ENCODE peak calls at places on chromosome 10, in four cellular contexts. W, L, I and H are unnamed samples.

GRCh38 chr10:5589071-5589962 is 64.6 kb downstream of the CALML3 start:
- DNase-seq in L (no peak), I (no peak), W (no peak), H (no peak)

GRCh38 chr10:113754768-113755167 is 3.3 kb downstream of the PLEKHS1 start:
- DNase-seq in I (no peak), L (no peak), W (peak; percentile 34), H (no peak)

GRCh38 chr10:77333610-77334340 is 303.8 kb downstream of the KCNMA1 start:
- DNase-seq in W (no peak), L (no peak), I (no peak), H (no peak)

GRCh38 chr10:88582806-88583583 is at the start of gene RNLS:
- DNase-seq in I (peak; percentile 80), W (peak; percentile 69), L (peak; percentile 72), H (peak; percentile 85)

GRCh38 chr10:120943542-120943941 is 92.4 kb downstream of the WDR11 start:
- DNase-seq in L (no peak), I (no peak), W (peak; percentile 16), H (no peak)

GRCh38 chr10:118259288-118259906 is 82.7 kb downstream of the FAM204A start:
- DNase-seq in W (peak; percentile 90), L (no peak), I (no peak), H (no peak)

GRCh38 chr10:43304687-43305333 is 37.9 kb upstream of the RASGEF1A start:
- DNase-seq in L (peak; percentile 84), I (peak; percentile 75), W (peak; percentile 72), H (no peak)

GRCh38 chr10:96118604-96119450 is 11.3 kb upstream of the ZNF518A start:
- DNase-seq in W (no peak), I (no peak), L (no peak), H (no peak)

GRCh38 chr10:86733260-86733671 is 23.2 kb upstream of the BMPR1A start:
- DNase-seq in W (no peak), L (peak; percentile 60), I (no peak), H (no peak)

GRCh38 chr10:116658152-116658551 is 37.4 kb downstream of the PNLIPRP2 start:
- DNase-seq in W (no peak), L (no peak), I (no peak), H (no peak)

GRCh38 chr10:126904807-126905686 is at the start of gene DOCK1:
- DNase-seq in I (peak; percentile 73), L (no peak), W (peak; percentile 86), H (no peak)

GRCh38 chr10:130429809-130430208 is 293.6 kb downstream of the GLRX3 start:
- DNase-seq in L (peak; percentile 11), I (no peak), W (no peak), H (peak; percentile 37)
- H3K9me3 ChIP-seq in L (no peaks in the 10 kb centered on the region), I (no peaks in the 10 kb centered on the region), W (no peaks in the 10 kb centered on the region), H (no peaks in the 10 kb centered on the region)

GRCh38 chr10:108982141-108982540 is 941.2 kb downstream of the XPNPEP1 start:
- DNase-seq in I (no peak), W (no peak), L (no peak), H (no peak)
- H3K9me3 ChIP-seq in I (no peaks in the 10 kb centered on the region), W (no peaks in the 10 kb centered on the region), L (no peaks in the 10 kb centered on the region), H (no peaks in the 10 kb centered on the region)

GRCh38 chr10:106506509-106507265 is 657.8 kb downstream of the SORCS1 start:
- DNase-seq in L (no peak), I (no peak), W (no peak), H (no peak)
- H3K9me3 ChIP-seq in L (no peaks in the 10 kb centered on the region), I (no peaks in the 10 kb centered on the region), W (no peaks in the 10 kb centered on the region), H (no peaks in the 10 kb centered on the region)

GRCh38 chr10:128627811-128628210 is 501.6 kb upstream of the MKI67 start:
- DNase-seq in I (no peak), L (no peak), W (no peak), H (no peak)
- H3K9me3 ChIP-seq in I (no peaks in the 10 kb centered on the region), L (no peaks in the 10 kb centered on the region), W (no peaks in the 10 kb centered on the region), H (no peaks in the 10 kb centered on the region)

DNA sequence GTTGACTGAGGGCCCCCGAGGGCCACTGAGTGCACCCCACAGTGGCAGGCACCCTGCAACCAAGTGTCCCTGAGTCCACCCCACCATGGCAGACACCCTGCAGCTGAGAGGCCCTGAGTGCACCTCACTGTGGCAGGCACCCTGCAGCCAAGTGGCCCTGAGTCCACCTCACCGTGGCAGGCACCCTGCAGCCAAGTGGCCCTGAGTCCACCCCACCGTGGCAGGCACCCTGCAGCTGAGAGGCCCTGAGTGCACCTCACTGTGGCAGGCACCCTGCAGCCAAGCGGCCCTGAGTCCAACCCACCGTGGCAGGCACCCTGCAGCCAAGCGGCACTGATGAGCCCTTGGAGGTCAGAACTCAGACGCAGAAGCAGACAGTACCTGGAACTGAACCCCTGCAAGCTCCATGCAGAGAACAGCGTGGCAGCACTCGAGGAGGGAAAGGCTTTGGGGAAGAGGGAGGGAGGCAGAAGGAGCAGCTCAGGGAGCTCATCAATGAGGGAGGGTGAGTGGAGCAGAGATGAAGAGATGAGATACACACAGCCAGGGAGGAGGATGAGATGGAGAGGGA is 156.5 kb downstream of the WDR37 start:
- DNase-seq in I (no peak), W (no peak), L (peak; percentile 51), H (no peak)
- H3K9me3 ChIP-seq in I (no peaks in the 10 kb centered on the region), W (no peaks in the 10 kb centered on the region), L (no peaks in the 10 kb centered on the region), H (no peaks in the 10 kb centered on the region)

GRCh38 chr10:63003816-63004453 is 129.2 kb upstream of the NRBF2 start:
- DNase-seq in L (no peak), W (no peak), I (no peak), H (no peak)
- H3K9me3 ChIP-seq in L (no peaks in the 10 kb centered on the region), W (no peaks in the 10 kb centered on the region), I (no peaks in the 10 kb centered on the region), H (no peaks in the 10 kb centered on the region)

DNA sequence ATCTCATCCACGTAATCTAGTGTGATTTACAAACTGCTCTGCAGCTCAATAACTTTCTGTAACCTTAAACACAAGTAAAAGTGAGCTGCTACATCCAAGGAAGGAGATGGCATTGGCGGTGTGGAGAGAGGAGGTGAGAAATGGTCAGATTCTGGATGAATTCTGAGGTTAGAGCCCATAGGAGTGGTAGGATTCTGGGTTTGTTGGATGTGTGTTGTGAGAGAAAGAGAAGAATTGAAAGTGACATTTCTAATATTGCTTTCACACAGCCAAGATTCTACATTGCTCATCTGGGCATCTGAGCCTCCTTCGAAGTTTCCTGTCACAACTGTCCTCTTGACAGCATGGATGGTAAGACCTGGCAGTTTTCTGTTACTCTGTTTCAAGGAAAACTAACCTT is 2.5 kb downstream of the MCM10 start:
- DNase-seq in I (no peak), L (no peak), W (no peak), H (no peak)
- H3K9me3 ChIP-seq in I (no peaks in the 10 kb centered on the region), L (no peaks in the 10 kb centered on the region), W (no peaks in the 10 kb centered on the region), H (no peaks in the 10 kb centered on the region)

GRCh38 chr10:61935085-61935484 is 33.6 kb downstream of the ARID5B start:
- DNase-seq in W (no peak), L (no peak), I (no peak), H (no peak)

GRCh38 chr10:61931620-61932332 is 30.3 kb downstream of the ARID5B start:
- DNase-seq in W (no peak), L (no peak), I (no peak), H (no peak)

GRCh38 chr10:61933857-61934559 is 32.5 kb downstream of the ARID5B start:
- DNase-seq in L (no peak), I (no peak), W (no peak), H (no peak)

GRCh38 chr10:61929555-61929954 is 28.1 kb downstream of the ARID5B start:
- DNase-seq in L (no peak), I (no peak), W (no peak), H (no peak)
- H3K9me3 ChIP-seq in L (no peaks in the 10 kb centered on the region), I (no peaks in the 10 kb centered on the region), W (no peaks in the 10 kb centered on the region), H (no peaks in the 10 kb centered on the region)

GRCh38 chr10:110336111-110336721 is 31.5 kb upstream of the SMNDC1 start:
- DNase-seq in W (peak; percentile 78), L (no peak), I (no peak), H (no peak)
- H3K9me3 ChIP-seq in W (no peaks in the 10 kb centered on the region), L (no peaks in the 10 kb centered on the region), I (no peaks in the 10 kb centered on the region), H (no peaks in the 10 kb centered on the region)